ENCODE peak calls at places on chromosomes 13 and 19, in nine cellular contexts. Q is OCI-LY7, P is GM23338, X is hepatocyte, F is SK-N-SH, G is neural progenitor cell, I is MM.1S, S is PC-3, B is HCT116. H is an unnamed sample. For H3K4me1, the result is how much of the 10 kb centered on the place peaks cover.

GRCh38 chr19:3184847-3185481 is 766 bp upstream of the NCLN start:
- DNase-seq in Q (peak), P (peak), X (peak), F (peak), G (peak), I (no peak), S (no peak), B (no peak), H (peak)

GRCh38 chr13:113836917-113837553 is 26.8 kb downstream of the GAS6 start:
- DNase-seq in Q (no peak), P (no peak), X (peak), F (peak), G (no peak), I (no peak), S (peak), B (peak), H (peak)

GRCh38 chr19:12840091-12841079 is 2.1 kb downstream of the MAST1 start:
- DNase-seq in Q (peak), P (peak), X (peak), F (peak), G (peak), I (peak), S (peak), B (peak), H (peak)

GRCh38 chr19:55877211-55877610 is 40.9 kb downstream of the NLRP4 start:
- DNase-seq in Q (no peak), P (no peak), X (no peak), F (no peak), G (no peak), I (peak), S (no peak), B (no peak), H (no peak)

GRCh38 chr19:51001495-51001894 is at the start of gene KLK8:
- DNase-seq in Q (no peak), P (peak), X (no peak), F (no peak), G (no peak), I (no peak), S (no peak), B (no peak), H (no peak)

GRCh38 chr13:20006206-20006605 is 47.7 kb downstream of the ZMYM2 start:
- DNase-seq in Q (no peak), P (no peak), X (no peak), F (no peak), G (no peak), I (no peak), S (peak), B (no peak), H (peak)

GRCh38 chr19:31749231-31749630 is 400.0 kb upstream of the TSHZ3 start:
- DNase-seq in Q (no peak), P (no peak), X (no peak), F (no peak), G (no peak), I (no peak), S (no peak), B (no peak), H (no peak)

GRCh38 chr13:30615851-30616311 is 1.8 kb upstream of the USPL1 start:
- DNase-seq in Q (peak), P (no peak), X (peak), F (peak), G (no peak), I (peak), S (peak), B (no peak), H (peak)

GRCh38 chr13:60170414-60170813 is 6.7 kb upstream of the DIAPH3 start:
- DNase-seq in Q (no peak), P (no peak), X (no peak), F (no peak), G (no peak), I (no peak), S (no peak), B (no peak), H (no peak)

GRCh38 chr19:38617764-38618589 is at the start of gene MAP4K1:
- DNase-seq in Q (peak), P (peak), X (no peak), F (no peak), G (peak), I (peak), S (no peak), B (no peak), H (no peak)

GRCh38 chr13:113548778-113549621 is 35.6 kb upstream of the TFDP1 start:
- DNase-seq in Q (no peak), P (no peak), X (no peak), F (peak), G (no peak), I (no peak), S (no peak), B (no peak), H (no peak)

GRCh38 chr13:36766295-36766694 is 52.7 kb upstream of the RFXAP start:
- DNase-seq in Q (no peak), P (peak), X (no peak), F (no peak), G (no peak), I (no peak), S (peak), B (peak), H (peak)

GRCh38 chr13:109985871-109986270 is 199.5 kb upstream of the IRS2 start:
- DNase-seq in Q (no peak), P (no peak), X (no peak), F (no peak), G (no peak), I (no peak), S (no peak), B (no peak), H (peak)

GRCh38 chr19:1451916-1452801 is 2.2 kb downstream of the APC2 start:
- DNase-seq in Q (no peak), P (peak), X (no peak), F (peak), G (peak), I (no peak), S (no peak), B (no peak), H (no peak)

DNA sequence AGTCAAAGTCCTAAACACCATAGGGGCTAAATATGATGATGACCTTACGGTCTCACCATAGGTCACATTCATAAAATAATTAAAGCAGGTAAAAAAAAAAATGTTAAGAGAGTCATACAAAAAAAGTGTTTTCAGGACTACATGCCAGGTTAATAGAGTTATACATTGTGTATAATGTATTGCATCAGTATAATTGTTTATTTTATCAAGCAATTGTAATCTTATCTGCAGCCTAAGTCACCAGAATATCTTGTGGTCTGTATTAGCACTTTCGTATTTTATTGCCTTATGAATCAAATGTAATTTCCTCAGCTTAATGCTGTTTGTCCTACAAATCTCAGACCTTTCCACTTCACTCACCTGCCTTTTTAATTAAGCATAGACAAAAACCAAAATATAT is 972.9 kb upstream of the PCDH20 start:
- DNase-seq in Q (no peak), P (no peak), X (no peak), F (no peak), G (no peak), I (no peak), S (no peak), B (no peak), H (no peak)
- H3K4me1 ChIP-seq in Q (under half), P (under half), X (under half), F (under half), G (under half), I (under half), S (under half), B (under half), H (under half)

DNA sequence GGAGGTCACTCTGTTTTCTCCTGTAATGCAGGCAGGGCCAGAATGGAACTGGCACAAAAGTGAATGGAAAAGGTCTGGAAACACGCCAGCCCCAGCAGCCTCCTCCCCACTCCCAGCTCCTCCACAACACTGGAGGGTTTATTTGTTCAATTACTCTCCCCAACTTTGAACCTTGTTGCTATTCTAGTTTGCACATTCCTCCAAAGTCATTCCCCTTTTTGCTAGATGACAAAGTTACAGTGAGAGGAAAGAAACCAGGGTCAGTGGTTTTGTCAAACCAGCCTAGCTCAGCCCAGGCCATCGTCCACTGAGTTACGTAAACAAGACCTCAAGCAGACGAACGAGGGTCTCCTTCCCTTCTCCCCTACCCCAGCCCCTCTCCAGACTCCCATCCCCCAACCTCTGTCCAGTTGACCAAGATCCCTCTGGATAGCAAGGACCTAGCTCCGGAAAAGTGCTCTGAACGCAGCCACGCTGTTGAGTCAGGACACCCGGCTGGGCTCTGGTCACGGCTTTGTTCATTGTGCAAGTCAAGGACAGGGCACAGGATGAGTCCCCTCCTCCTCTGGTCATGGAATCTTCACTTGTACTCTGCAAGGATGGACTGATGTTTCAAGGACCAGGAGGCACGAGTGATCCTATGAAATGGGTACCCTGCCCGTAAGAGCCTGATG is 180.0 kb downstream of the USP12 start:
- DNase-seq in Q (no peak), P (no peak), X (peak), F (no peak), G (no peak), I (no peak), S (peak), B (no peak), H (no peak)
- TF ChIP-seq EZH2phosphoT487 in Q (no peak), P (no peak), X (no peak), F (no peak), G (no peak), I (no peak), S (no peak), B (no peak), H (no peak)

DNA sequence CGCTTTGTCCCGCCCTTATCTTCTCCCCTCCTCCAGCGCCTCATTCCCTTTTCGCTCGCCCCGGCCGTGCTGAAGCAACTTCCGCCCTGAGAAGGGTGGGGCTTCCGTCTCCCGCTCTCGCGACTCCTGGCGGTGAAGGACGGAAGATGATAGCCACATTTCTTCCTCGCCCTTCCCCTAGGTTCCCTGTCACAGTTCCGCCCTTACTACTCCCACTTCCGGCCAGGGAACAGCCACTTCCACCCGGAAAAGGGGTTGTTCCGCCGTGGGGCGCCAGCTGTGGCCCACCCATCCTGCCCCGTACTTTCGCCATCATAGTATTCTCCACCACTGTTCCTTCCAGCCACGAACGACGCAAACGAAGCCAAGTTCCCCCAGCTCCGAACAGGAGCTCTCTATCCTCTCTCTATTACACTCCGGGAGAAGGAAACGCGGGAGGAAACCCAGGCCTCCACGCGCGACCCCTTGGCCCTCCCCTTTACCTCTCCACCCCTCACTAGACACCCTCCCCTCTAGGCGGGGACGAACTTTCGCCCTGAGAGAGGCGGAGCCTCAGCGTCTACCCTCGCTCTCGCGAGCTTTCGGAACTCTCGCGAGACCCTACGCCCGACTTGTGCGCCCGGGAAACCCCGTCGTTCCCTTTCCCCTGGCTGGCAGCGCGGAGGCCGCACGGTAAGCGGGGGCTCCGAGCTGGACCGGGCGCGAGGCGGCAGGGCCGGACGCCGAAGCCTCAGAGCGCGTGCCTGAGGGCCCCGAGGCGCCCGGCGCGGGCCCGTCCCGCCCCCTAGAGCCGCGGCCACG is at the start of gene RPS19:
- DNase-seq in Q (peak), P (peak), X (peak), F (peak), G (peak), I (peak), S (peak), B (peak), H (peak)
- H3K4me1 ChIP-seq in Q (half or more), P (under half), X (under half), F (under half), G (under half), I (under half), S (under half), B (under half), H (under half)

GRCh38 chr19:15199652-15200574 is 882 bp downstream of the NOTCH3 start:
- DNase-seq in Q (no peak), P (peak), X (peak), F (peak), G (peak), I (no peak), S (peak), B (no peak), H (peak)
- TF ChIP-seq EZH2phosphoT487 in Q (no peak), P (no peak), X (no peak), F (no peak), G (no peak), I (no peak), S (no peak), B (no peak), H (no peak)

GRCh38 chr13:82356667-82357066 is 1525.6 kb downstream of the SLITRK1 start:
- DNase-seq in Q (no peak), P (peak), X (no peak), F (no peak), G (peak), I (no peak), S (peak), B (no peak), H (peak)

GRCh38 chr13:82358284-82358683 is 1524.0 kb downstream of the SLITRK1 start:
- DNase-seq in Q (no peak), P (no peak), X (no peak), F (no peak), G (no peak), I (no peak), S (peak), B (no peak), H (no peak)
- H3K4me1 ChIP-seq in Q (under half), P (under half), X (under half), F (under half), G (under half), I (under half), S (under half), B (under half), H (under half)

DNA sequence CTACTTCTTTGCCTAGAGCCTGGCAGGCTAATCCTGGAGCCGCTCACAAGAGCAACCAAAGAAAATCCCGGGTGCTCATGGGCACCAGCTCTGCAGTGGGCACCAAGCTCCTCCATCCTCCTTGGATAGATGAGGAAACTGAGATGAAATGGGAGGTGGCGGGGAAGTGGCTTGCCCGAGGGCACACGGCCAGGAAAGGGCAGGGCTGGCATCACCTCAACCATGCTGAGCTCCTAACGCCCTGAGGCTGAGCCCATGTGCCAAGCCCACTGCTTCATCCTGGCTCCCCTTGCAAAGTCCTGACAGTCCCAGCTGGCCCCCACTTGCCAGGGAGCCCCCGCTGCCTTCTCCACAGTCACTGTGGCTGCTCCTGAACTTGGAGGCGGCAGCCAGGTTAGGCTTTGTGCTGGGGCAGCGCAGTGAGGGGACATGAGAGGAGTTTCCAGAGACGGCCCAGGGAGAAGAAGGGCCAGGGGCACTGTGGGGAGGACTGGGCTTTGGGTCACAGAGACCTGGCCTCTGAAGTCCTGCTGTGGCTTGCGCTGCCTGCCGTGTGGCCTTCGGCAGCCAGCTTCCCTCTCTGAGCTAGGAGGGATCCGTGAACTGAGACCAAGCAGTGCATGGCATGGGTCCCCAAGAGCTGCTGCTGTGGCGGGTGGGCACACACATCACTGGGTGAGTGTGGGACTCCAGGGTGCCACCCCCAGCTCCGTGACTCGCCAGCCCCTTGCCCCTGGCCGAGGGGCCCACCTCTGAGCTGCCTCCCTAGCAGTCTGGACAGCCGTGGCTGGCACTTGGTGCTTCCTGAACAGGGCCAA is 17.5 kb downstream of the TMED1 start:
- DNase-seq in Q (no peak), P (no peak), X (peak), F (peak), G (no peak), I (no peak), S (no peak), B (no peak), H (peak)
- TF ChIP-seq EZH2phosphoT487 in Q (no peak), P (no peak), X (no peak), F (no peak), G (no peak), I (no peak), S (no peak), B (no peak), H (no peak)

GRCh38 chr13:47170971-47171370 is 274.1 kb upstream of the HTR2A start:
- DNase-seq in Q (no peak), P (no peak), X (no peak), F (no peak), G (no peak), I (no peak), S (no peak), B (no peak), H (no peak)
- H3K4me1 ChIP-seq in Q (under half), P (under half), X (under half), F (under half), G (under half), I (under half), S (under half), B (under half), H (under half)

H was measured in GM23248.